ENCODE peak calls at places on chromosomes 5 and 9, in ten cellular contexts. K, G, W, R, M, U, J, T, X and O are unnamed samples. For H3K27me3, the result is how much of the 10 kb centered on the place peaks cover.

GRCh38 chr5:83827111-83827541 is 106.5 kb upstream of the HAPLN1 start:
- DNase-seq in W (no peak), X (no peak), U (no peak), M (no peak), G (no peak), J (no peak), T (no peak), R (no peak), K (peak), O (no peak)

GRCh38 chr5:2529371-2530100 is 221.9 kb downstream of the IRX2 start:
- DNase-seq in J (no peak), K (no peak), T (no peak), G (no peak), R (no peak), M (no peak), W (no peak), X (no peak), U (no peak), O (no peak)

GRCh38 chr5:132445640-132445923 is 45.0 kb downstream of the IRF1 start:
- DNase-seq in M (no peak), J (no peak), U (no peak), T (no peak), R (no peak), G (no peak), X (no peak), W (no peak), K (no peak), O (no peak)

GRCh38 chr9:98031935-98032334 is 24.6 kb upstream of the NANS start:
- DNase-seq in T (no peak), J (no peak), W (no peak), K (no peak), G (no peak), X (no peak), R (no peak), M (no peak), U (no peak), O (no peak)

GRCh38 chr9:357560-357959 is 142.9 kb downstream of the DOCK8 start:
- DNase-seq in R (no peak), G (no peak), T (no peak), J (no peak), W (no peak), M (no peak), U (no peak), X (no peak), K (no peak), O (no peak)

GRCh38 chr5:159139787-159140186 is 40.1 kb upstream of the EBF1 start:
- DNase-seq in G (no peak), T (no peak), X (no peak), J (no peak), R (no peak), U (no peak), M (no peak), W (no peak), K (no peak), O (no peak)

GRCh38 chr5:36880761-36881160 is 4.2 kb downstream of the NIPBL start:
- DNase-seq in W (no peak), R (no peak), U (no peak), G (no peak), M (no peak), K (peak), X (no peak), J (no peak), T (no peak), O (no peak)

GRCh38 chr9:129446828-129447550 is 173.9 kb downstream of the C9orf50 start:
- DNase-seq in K (no peak), J (no peak), M (no peak), X (peak), T (no peak), G (no peak), U (no peak), R (no peak), W (no peak), O (no peak)

GRCh38 chr9:89427621-89428221 is 70.2 kb downstream of the SEMA4D start:
- DNase-seq in X (no peak), M (no peak), J (no peak), U (no peak), G (peak), W (peak), T (no peak), R (no peak), K (no peak), O (no peak)

GRCh38 chr5:141389153-141390042 is 1.9 kb downstream of the PCDHGB4 start:
- DNase-seq in X (no peak), J (no peak), R (no peak), U (no peak), G (no peak), W (no peak), K (no peak), T (no peak), M (no peak), O (no peak)

GRCh38 chr5:157449011-157449723 is 10.8 kb upstream of the NIPAL4 start:
- DNase-seq in K (peak), M (no peak), X (no peak), W (no peak), T (peak), J (peak), R (peak), G (no peak), U (peak), O (no peak)

GRCh38 chr5:119330367-119331183 is 25.2 kb upstream of the TNFAIP8 start:
- DNase-seq in W (no peak), U (no peak), M (no peak), X (no peak), R (no peak), J (no peak), G (peak), K (no peak), T (no peak), O (peak)

GRCh38 chr5:52989781-52990530 is 804 bp downstream of the ITGA2 start:
- DNase-seq in W (peak), K (peak), X (peak), J (peak), R (peak), G (peak), M (peak), U (peak), T (peak), O (peak)

GRCh38 chr9:2597483-2597882 is 24.1 kb upstream of the VLDLR start:
- DNase-seq in R (no peak), T (no peak), K (peak), X (no peak), U (no peak), W (no peak), G (no peak), J (no peak), M (no peak), O (no peak)

GRCh38 chr5:170132642-170133448 is 27.1 kb downstream of the FOXI1 start:
- DNase-seq in U (no peak), T (no peak), M (peak), G (no peak), J (no peak), X (no peak), R (no peak), K (peak), W (no peak), O (no peak)

GRCh38 chr5:95283761-95284511 is 958 bp downstream of the MCTP1 start:
- DNase-seq in U (peak), T (peak), W (no peak), X (no peak), M (peak), G (no peak), K (peak), J (no peak), R (peak), O (peak)

GRCh38 chr5:119411935-119412623 is 40.2 kb upstream of the HSD17B4 start:
- DNase-seq in K (peak), T (peak), M (peak), G (no peak), J (peak), W (peak), U (peak), X (peak), R (peak), O (peak)

GRCh38 chr5:90264930-90265857 is 144.4 kb downstream of the CETN3 start:
- DNase-seq in T (peak), X (peak), R (peak), G (peak), M (peak), W (peak), U (peak), K (peak), J (peak), O (peak)

GRCh38 chr9:131872006-131872405 is 132.1 kb upstream of the RAPGEF1 start:
- DNase-seq in X (no peak), W (no peak), G (no peak), U (no peak), R (no peak), K (no peak), T (no peak), J (no peak), M (no peak), O (no peak)

GRCh38 chr5:124949862-124950261 is 203.4 kb upstream of the ZNF608 start:
- DNase-seq in J (no peak), K (no peak), G (no peak), X (no peak), U (no peak), R (no peak), W (no peak), T (no peak), M (no peak), O (no peak)

GRCh38 chr9:37197158-37198033 is 77.0 kb downstream of the ZCCHC7 start:
- DNase-seq in M (no peak), G (no peak), U (no peak), J (no peak), X (no peak), K (peak), T (no peak), W (no peak), R (no peak), O (no peak)

GRCh38 chr5:180133060-180133459 is 61.5 kb upstream of the RNF130 start:
- DNase-seq in W (no peak), G (no peak), T (no peak), K (no peak), X (peak), M (no peak), R (no peak), U (peak), J (no peak), O (no peak)

GRCh38 chr9:33791117-33791516 is 4.2 kb upstream of the PRSS3 start:
- DNase-seq in G (no peak), M (no peak), X (no peak), R (no peak), J (no peak), W (no peak), T (peak), K (peak), U (no peak), O (no peak)

GRCh38 chr5:141560141-141560540 is 58.7 kb downstream of the DIAPH1 start:
- DNase-seq in G (no peak), K (peak), R (no peak), U (no peak), X (no peak), M (no peak), T (no peak), J (no peak), W (no peak), O (no peak)

GRCh38 chr9:77291714-77292113 is 114.4 kb downstream of the VPS13A start:
- DNase-seq in R (no peak), U (no peak), W (no peak), J (no peak), G (no peak), T (no peak), M (peak), K (peak), X (no peak), O (no peak)

GRCh38 chr5:107542428-107542827 is 128.3 kb downstream of the EFNA5 start:
- DNase-seq in U (peak), M (no peak), G (no peak), R (peak), W (no peak), K (peak), J (peak), T (peak), X (no peak), O (no peak)

GRCh38 chr9:34375901-34376595 is 650 bp downstream of the MYORG start:
- DNase-seq in W (no peak), K (no peak), U (peak), T (peak), R (peak), X (peak), M (peak), G (peak), J (peak), O (peak)

GRCh38 chr5:83608122-83608521 is 112.5 kb downstream of the HAPLN1 start:
- DNase-seq in J (no peak), R (no peak), W (no peak), M (peak), X (peak), K (peak), G (no peak), U (peak), T (peak), O (no peak)

GRCh38 chr5:91189480-91190332 is 193.4 kb downstream of the ARRDC3 start:
- DNase-seq in U (no peak), G (no peak), K (peak), X (no peak), J (peak), M (no peak), W (no peak), T (peak), R (peak), O (no peak)

GRCh38 chr5:14440223-14440597 is 141.4 kb upstream of the OTULINL start:
- DNase-seq in M (no peak), G (no peak), T (no peak), W (no peak), K (no peak), J (no peak), R (no peak), U (no peak), X (no peak), O (no peak)

GRCh38 chr5:72647806-72648205 is 140.6 kb upstream of the ZNF366 start:
- DNase-seq in R (no peak), X (no peak), G (no peak), K (no peak), T (no peak), J (no peak), M (no peak), W (no peak), U (no peak), O (no peak)

GRCh38 chr5:38329132-38329715 is 70.9 kb downstream of the EGFLAM start:
- DNase-seq in T (no peak), K (peak), M (no peak), R (no peak), X (no peak), J (no peak), G (no peak), U (no peak), W (no peak), O (no peak)

GRCh38 chr9:88672874-88673695 is 138.1 kb downstream of the NXNL2 start:
- DNase-seq in U (no peak), X (no peak), T (no peak), J (no peak), M (no peak), R (no peak), K (no peak), W (no peak), G (no peak), O (no peak)

GRCh38 chr5:133230823-133231578 is 179.2 kb downstream of the HSPA4 start:
- DNase-seq in X (no peak), T (peak), R (no peak), U (no peak), J (no peak), M (no peak), G (no peak), W (no peak), K (no peak), O (no peak)

GRCh38 chr9:134492281-134492691 is 149.3 kb upstream of the COL5A1 start:
- DNase-seq in U (no peak), M (no peak), G (no peak), R (peak), W (no peak), X (no peak), K (peak), T (no peak), J (peak), O (no peak)

GRCh38 chr5:97089149-97089801 is 53.1 kb downstream of the LIX1 start:
- DNase-seq in K (no peak), G (no peak), J (no peak), M (no peak), T (no peak), R (no peak), W (no peak), U (no peak), X (no peak), O (no peak)

GRCh38 chr9:35519697-35520403 is 29.9 kb downstream of the RUSC2 start:
- DNase-seq in W (no peak), K (no peak), G (no peak), X (no peak), U (no peak), M (no peak), T (no peak), R (no peak), J (no peak), O (no peak)
- H3K27me3 ChIP-seq in W (under half), K (under half), G (under half), X (under half), U (under half), M (under half), T (under half), R (under half), J (under half), O (under half)

GRCh38 chr5:1494780-1495524 is 28.8 kb downstream of the LPCAT1 start:
- DNase-seq in R (no peak), U (peak), K (no peak), W (no peak), X (no peak), T (peak), J (no peak), M (no peak), G (peak), O (no peak)
- H3K4me3 ChIP-seq in R (no peak), U (no peak), K (no peak), W (no peak), X (no peak), T (no peak), J (no peak), M (no peak), G (no peak), O (no peak)

GRCh38 chr9:130661461-130662098 is 2.8 kb upstream of the PRDM12 start:
- DNase-seq in M (no peak), G (no peak), U (no peak), K (no peak), W (no peak), T (no peak), X (no peak), J (no peak), R (no peak), O (no peak)
- H3K27me3 ChIP-seq in M (half or more), G (under half), U (half or more), K (half or more), W (under half), T (half or more), X (half or more), J (half or more), R (under half), O (under half)

GRCh38 chr5:9544056-9544455 is 1.8 kb downstream of the SEMA5A start:
- DNase-seq in X (no peak), G (no peak), R (no peak), K (no peak), J (no peak), T (no peak), M (no peak), U (no peak), W (no peak), O (no peak)
- H3K4me3 ChIP-seq in X (peak), G (no peak), R (peak), K (peak), J (peak), T (peak), M (peak), U (peak), W (no peak), O (no peak)